ENCODE peak calls at places on chromosome 2, in eight cellular contexts. S is epithelial cell of esophagus, A is heart right ventricle, H is psoas muscle, L is GM12865, N is HL-60, M is cardiac fibroblast, F is breast epithelium. Y is an unnamed sample.

GRCh38 chr2:237660381-237660900 is 33.1 kb downstream of the LRRFIP1 start:
- DNase-seq in S (peak; percentile 38), A (no peak), H (no peak), L (no peak), N (no peak), M (no peak), F (no peak), Y (no peak)

GRCh38 chr2:71856709-71857525 is 290.7 kb downstream of the CYP26B1 start:
- DNase-seq in S (peak; percentile 65), A (no peak), H (no peak), L (peak; percentile 6), N (no peak), M (no peak), F (no peak), Y (no peak)

GRCh38 chr2:75310915-75311314 is 111.6 kb upstream of the TACR1 start:
- DNase-seq in S (peak; percentile 4), A (no peak), H (no peak), L (no peak), N (no peak), M (peak; percentile 57), F (no peak), Y (no peak)

GRCh38 chr2:174717273-174717672 is 47.0 kb downstream of the CHRNA1 start:
- DNase-seq in S (no peak), A (no peak), H (no peak), L (peak; percentile 24), N (no peak), M (peak; percentile 21), F (no peak), Y (peak; percentile 40)

GRCh38 chr2:100606740-100607343 is 44.0 kb downstream of the PDCL3 start:
- DNase-seq in S (peak; percentile 59), A (peak; percentile 26), H (no peak), L (peak; percentile 44), N (peak; percentile 28), M (peak; percentile 68), F (no peak), Y (peak; percentile 66)

GRCh38 chr2:18630541-18630940 is 41.2 kb upstream of the NT5C1B start:
- DNase-seq in S (peak; percentile 51), A (no peak), H (no peak), L (no peak), N (no peak), M (peak; percentile 52), F (no peak), Y (no peak)

GRCh38 chr2:48545244-48545643 is 15.3 kb downstream of the STON1 start:
- DNase-seq in S (no peak), A (no peak), H (no peak), L (no peak), N (no peak), M (no peak), F (no peak), Y (peak; percentile 13)

GRCh38 chr2:65991864-65992554 is 442.9 kb upstream of the MEIS1 start:
- DNase-seq in S (no peak), A (no peak), H (no peak), L (no peak), N (no peak), M (no peak), F (no peak), Y (no peak)

GRCh38 chr2:67797801-67798535 is 264.8 kb downstream of the C1D start:
- DNase-seq in S (peak; percentile 30), A (no peak), H (no peak), L (no peak), N (no peak), M (peak; percentile 68), F (no peak), Y (peak; percentile 79)

GRCh38 chr2:20052229-20052871 is 922 bp upstream of the LAPTM4A start:
- DNase-seq in S (peak; percentile 70), A (no peak), H (no peak), L (peak; percentile 6), N (no peak), M (peak; percentile 63), F (no peak), Y (peak; percentile 49)

GRCh38 chr2:172380436-172381274 is 46.7 kb upstream of the ITGA6 start:
- DNase-seq in S (no peak), A (no peak), H (no peak), L (no peak), N (peak; percentile 71), M (no peak), F (no peak), Y (peak; percentile 11)

GRCh38 chr2:28355521-28356094 is 37.0 kb upstream of the FOSL2 start:
- DNase-seq in S (no peak), A (peak; percentile 78), H (peak; percentile 57), L (no peak), N (no peak), M (no peak), F (no peak), Y (no peak)

GRCh38 chr2:44528595-44528994 is 166.8 kb downstream of the CAMKMT start:
- DNase-seq in S (peak; percentile 65), A (no peak), H (no peak), L (no peak), N (no peak), M (peak; percentile 94), F (no peak), Y (peak; percentile 87)
- H3K4me3 ChIP-seq in S (no peak overlapping the region), A (no peak overlapping the region), H (no peak overlapping the region), L (no peak overlapping the region), N (no peak overlapping the region), M (no peak overlapping the region), F (no peak overlapping the region), Y (no peak overlapping the region)

GRCh38 chr2:98020516-98020915 is 24.8 kb upstream of the TMEM131 start:
- DNase-seq in S (no peak), A (no peak), H (no peak), L (no peak), N (no peak), M (no peak), F (no peak), Y (no peak)
- H3K4me3 ChIP-seq in S (no peak overlapping the region), A (no peak overlapping the region), H (no peak overlapping the region), L (no peak overlapping the region), N (no peak overlapping the region), M (no peak overlapping the region), F (no peak overlapping the region), Y (no peak overlapping the region)

GRCh38 chr2:190891370-190891769 is 10.7 kb downstream of the GLS start:
- DNase-seq in S (no peak), A (no peak), H (no peak), L (peak; percentile 45), N (peak; percentile 65), M (no peak), F (no peak), Y (no peak)

GRCh38 chr2:190891913-190892312 is 11.3 kb downstream of the GLS start:
- DNase-seq in S (no peak), A (no peak), H (no peak), L (no peak), N (no peak), M (no peak), F (no peak), Y (no peak)

GRCh38 chr2:190889175-190889943 is 8.7 kb downstream of the GLS start:
- DNase-seq in S (no peak), A (no peak), H (no peak), L (no peak), N (no peak), M (no peak), F (no peak), Y (no peak)

GRCh38 chr2:190887089-190887488 is 6.5 kb downstream of the GLS start:
- DNase-seq in S (peak; percentile 51), A (no peak), H (no peak), L (peak; percentile 71), N (no peak), M (peak; percentile 30), F (no peak), Y (peak; percentile 52)

GRCh38 chr2:190888449-190888848 is 7.8 kb downstream of the GLS start:
- DNase-seq in S (no peak), A (no peak), H (no peak), L (no peak), N (no peak), M (no peak), F (no peak), Y (no peak)
- H3K4me3 ChIP-seq in S (no peak overlapping the region), A (no peak overlapping the region), H (no peak overlapping the region), L (no peak overlapping the region), N (no peak overlapping the region), M (no peak overlapping the region), F (no peak overlapping the region), Y (no peak overlapping the region)

DNA sequence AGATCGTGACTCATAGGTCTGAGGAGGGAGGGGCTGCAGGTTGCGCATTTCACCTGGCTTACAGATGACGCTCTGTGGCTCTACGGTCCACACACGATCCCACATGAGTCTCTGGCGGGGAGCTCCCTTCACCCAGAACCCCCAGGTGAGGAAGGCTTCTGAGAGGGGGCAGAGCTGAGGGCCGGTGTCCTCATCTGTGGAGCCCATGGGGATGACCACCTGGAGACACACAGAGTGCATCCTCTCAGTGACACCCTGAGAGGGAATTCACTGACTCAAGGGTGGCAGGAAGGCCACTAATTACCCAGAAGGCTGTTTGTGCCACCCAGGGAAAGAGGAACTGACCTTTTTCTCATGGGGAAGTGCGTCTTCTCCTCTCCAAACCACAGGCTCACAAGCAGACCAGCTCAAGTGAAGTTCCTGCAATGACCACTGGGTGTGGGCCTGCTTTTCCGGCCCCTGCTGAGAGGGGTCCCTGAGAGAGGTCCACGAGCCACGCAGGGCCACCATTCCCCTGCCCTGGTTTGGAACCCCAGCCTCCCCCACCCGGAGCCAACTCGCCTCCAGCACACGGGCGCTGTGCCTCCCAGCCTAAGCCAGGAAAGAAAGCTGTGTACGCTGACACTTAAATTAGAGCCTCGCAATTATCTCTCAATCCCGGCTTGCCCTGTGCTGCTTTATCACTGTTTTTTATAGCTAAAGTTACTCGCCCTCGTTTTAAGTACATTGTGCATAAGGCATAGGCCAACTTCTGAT is 114.1 kb downstream of the BCL11A start:
- DNase-seq in S (no peak), A (peak; percentile 47), H (no peak), L (peak; percentile 95), N (peak; percentile 94), M (no peak), F (no peak), Y (peak; percentile 35)
- H3K4me3 ChIP-seq in S (no peak overlapping the region), A (no peak overlapping the region), H (no peak overlapping the region), L (peak overlapping the region; percentile 27), N (peak overlapping the region; percentile 10), M (no peak overlapping the region), F (no peak overlapping the region), Y (no peak overlapping the region)

GRCh38 chr2:104774631-104775030 is 79.3 kb upstream of the POU3F3 start:
- DNase-seq in S (no peak), A (no peak), H (no peak), L (no peak), N (no peak), M (peak; percentile 50), F (no peak), Y (peak; percentile 26)

GRCh38 chr2:104766683-104767082 is 87.2 kb upstream of the POU3F3 start:
- DNase-seq in S (no peak), A (no peak), H (no peak), L (no peak), N (no peak), M (peak; percentile 68), F (no peak), Y (peak; percentile 45)

GRCh38 chr2:104769096-104769495 is 84.8 kb upstream of the POU3F3 start:
- DNase-seq in S (peak; percentile 17), A (no peak), H (no peak), L (no peak), N (no peak), M (peak; percentile 87), F (no peak), Y (peak; percentile 89)

DNA sequence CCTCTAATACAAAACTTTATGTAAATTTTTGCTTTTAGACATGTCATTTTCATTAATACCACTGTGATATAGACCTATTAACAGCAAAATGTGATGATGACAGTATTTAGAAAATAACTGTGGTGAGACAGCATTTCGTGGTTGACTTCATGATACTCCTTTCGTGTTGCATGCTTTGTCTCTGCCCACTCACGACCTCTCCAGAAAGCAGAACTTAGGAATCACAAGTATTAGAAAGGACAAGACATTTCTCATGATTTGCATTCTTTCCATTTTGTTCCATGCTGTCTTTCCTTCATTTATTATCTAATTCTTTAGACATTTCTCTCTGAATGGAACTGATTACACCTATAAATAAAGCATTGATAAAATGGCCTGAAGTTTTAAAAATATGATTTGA is 85.2 kb upstream of the POU3F3 start:
- DNase-seq in S (no peak), A (no peak), H (no peak), L (no peak), N (no peak), M (peak; percentile 59), F (no peak), Y (peak; percentile 80)
- H3K4me3 ChIP-seq in S (no peak overlapping the region), A (no peak overlapping the region), H (no peak overlapping the region), L (no peak overlapping the region), N (no peak overlapping the region), M (no peak overlapping the region), F (no peak overlapping the region), Y (no peak overlapping the region)

Y was measured in choroid plexus epithelial cell.